ENCODE peak calls at places on chromosome 1, in seven cellular contexts. T is RWPE2, F is OCI-LY7, U is foreskin fibroblast, M is transverse colon, A is fibroblast of the aortic adventitia, P is lower lobe of right lung. N is an unnamed sample.
A peak's percentile ranks its signal among the peaks of the same experiment; 100 is the strongest.

GRCh38 chr1:11893907-11894251 is 32.3 kb downstream of the KIAA2013 start:
- DNase-seq in U (no peak), F (peak; percentile 76), T (no peak), A (peak; percentile 34), P (peak; percentile 77), M (peak; percentile 63), N (no peak)

GRCh38 chr1:97396463-97396862 is 524.4 kb downstream of the DPYD start:
- DNase-seq in F (no peak), T (no peak), P (no peak), A (peak; percentile 19), U (no peak), M (no peak), N (no peak)

GRCh38 chr1:3714284-3714741 is 37.9 kb upstream of the CCDC27 start:
- DNase-seq in M (no peak), A (no peak), T (no peak), U (no peak), P (no peak), F (no peak), N (no peak)

GRCh38 chr1:83090195-83090594 is 908.7 kb downstream of the TTLL7 start:
- DNase-seq in P (no peak), M (no peak), T (no peak), A (no peak), U (no peak), F (no peak), N (no peak)

GRCh38 chr1:154360288-154360687 is 35.0 kb downstream of the ATP8B2 start:
- DNase-seq in T (no peak), F (no peak), P (no peak), M (no peak), A (no peak), U (no peak), N (no peak)

GRCh38 chr1:184608990-184609389 is 145.7 kb downstream of the EDEM3 start:
- DNase-seq in T (no peak), P (no peak), U (no peak), A (no peak), F (no peak), M (no peak), N (no peak)

GRCh38 chr1:87684194-87684593 is 355.5 kb downstream of the LMO4 start:
- DNase-seq in U (peak; percentile 4), F (no peak), P (no peak), M (peak; percentile 16), A (peak; percentile 48), T (no peak), N (no peak)

GRCh38 chr1:84782311-84782771 is 92.1 kb upstream of the SSX2IP start:
- DNase-seq in P (peak; percentile 78), A (peak; percentile 43), U (no peak), M (peak; percentile 68), F (peak; percentile 72), T (no peak), N (no peak)

GRCh38 chr1:67578397-67579020 is 106.5 kb upstream of the GADD45A start:
- DNase-seq in M (no peak), U (no peak), A (no peak), T (no peak), F (no peak), P (no peak), N (no peak)

GRCh38 chr1:23905461-23906025 is 7.6 kb downstream of the CNR2 start:
- DNase-seq in F (no peak), U (no peak), T (no peak), P (no peak), A (no peak), M (no peak), N (no peak)

GRCh38 chr1:204171751-204172178 is 5.6 kb upstream of the REN start:
- DNase-seq in U (peak; percentile 72), M (no peak), F (no peak), T (no peak), A (peak; percentile 68), P (no peak), N (peak; percentile 25)

GRCh38 chr1:221089273-221089672 is 210.0 kb downstream of the HLX start:
- DNase-seq in T (no peak), F (no peak), U (peak; percentile 27), A (peak; percentile 40), P (no peak), M (no peak), N (no peak)

GRCh38 chr1:233061265-233061664 is 110.9 kb downstream of the NTPCR start:
- DNase-seq in T (no peak), F (no peak), U (no peak), M (no peak), A (no peak), P (no peak), N (no peak)

GRCh38 chr1:183303901-183304300 is 114.3 kb downstream of the NMNAT2 start:
- DNase-seq in T (no peak), A (no peak), M (no peak), P (no peak), U (peak; percentile 56), F (no peak), N (no peak)

GRCh38 chr1:145690587-145691558 is 16.3 kb downstream of the PDZK1 start:
- DNase-seq in U (peak; percentile 76), P (no peak), T (no peak), F (no peak), M (peak; percentile 17), A (peak; percentile 61), N (peak; percentile 52)

GRCh38 chr1:198423701-198424100 is 116.8 kb downstream of the ATP6V1G3 start:
- DNase-seq in U (no peak), M (no peak), T (no peak), A (no peak), P (no peak), F (no peak), N (no peak)

GRCh38 chr1:215418876-215419442 is 148.1 kb upstream of the KCTD3 start:
- DNase-seq in A (peak; percentile 3), P (no peak), M (no peak), T (no peak), F (no peak), U (no peak), N (no peak)

GRCh38 chr1:35980090-35980489 is 49.2 kb downstream of the AGO3 start:
- DNase-seq in T (no peak), A (no peak), F (no peak), U (no peak), P (no peak), M (no peak), N (no peak)

GRCh38 chr1:94543893-94544635 is 2.5 kb upstream of the F3 start:
- DNase-seq in F (no peak), U (no peak), A (peak; percentile 68), M (no peak), P (no peak), T (no peak), N (no peak)

GRCh38 chr1:94542088-94542671 is 621 bp upstream of the F3 start:
- DNase-seq in F (no peak), A (no peak), U (peak; percentile 65), T (no peak), P (peak; percentile 51), M (peak; percentile 55), N (no peak)

GRCh38 chr1:94541175-94542087 is at the start of gene F3:
- DNase-seq in F (no peak), U (peak; percentile 91), M (peak; percentile 95), T (peak; percentile 97), P (peak; percentile 94), A (peak; percentile 68), N (no peak)

GRCh38 chr1:94544706-94545490 is 3.3 kb upstream of the F3 start:
- DNase-seq in T (no peak), M (no peak), U (peak; percentile 58), P (no peak), F (no peak), A (peak; percentile 90), N (no peak)

GRCh38 chr1:94543003-94543402 is 1.4 kb upstream of the F3 start:
- DNase-seq in T (no peak), P (no peak), U (no peak), A (peak; percentile 49), F (no peak), M (no peak), N (no peak)
- H3K4me3 ChIP-seq in T (peak overlapping the region; percentile 90), P (peak overlapping the region; percentile 79), U (peak overlapping the region; percentile 72), A (no peak overlapping the region), F (no peak overlapping the region), M (no peak overlapping the region), N (no peak overlapping the region)

GRCh38 chr1:159753386-159753785 is 27.4 kb upstream of the DUSP23 start:
- DNase-seq in P (no peak), F (no peak), T (no peak), U (no peak), M (peak; percentile 33), A (no peak), N (no peak)
- TF ChIP-seq CTCF in P (no peak), F (no peak), T (no peak), U (no peak), M (no peak), A (no peak), N (no peak)

DNA sequence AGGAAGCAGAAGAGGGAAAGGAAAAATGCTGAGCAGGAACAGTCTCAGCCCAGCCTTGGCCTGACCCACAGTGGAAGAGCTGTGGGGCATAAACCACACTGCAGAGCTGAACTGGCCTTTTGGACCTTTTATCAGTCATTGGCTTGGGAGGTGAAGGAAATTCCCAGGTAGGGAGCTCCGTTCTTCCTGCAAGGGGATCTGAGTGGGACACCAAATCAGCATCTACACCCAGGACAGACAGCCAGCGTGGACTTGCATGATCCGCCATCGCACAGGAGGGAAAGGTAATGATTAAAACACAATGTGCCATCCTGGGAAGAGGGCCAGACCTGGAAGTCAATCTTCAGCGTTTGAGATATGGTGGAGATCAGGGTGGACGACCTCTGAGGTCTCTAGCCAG is 1.2 kb upstream of the MTFR1L start:
- DNase-seq in P (no peak), A (no peak), M (no peak), F (no peak), T (no peak), U (no peak), N (no peak)
- H3K4me3 ChIP-seq in P (peak overlapping the region; percentile 98), A (peak overlapping the region; percentile 84), M (no peak overlapping the region), F (peak overlapping the region; percentile 84), T (peak overlapping the region; percentile 61), U (peak overlapping the region; percentile 90), N (peak overlapping the region; percentile 56)

GRCh38 chr1:241607497-241607896 is 32.7 kb downstream of the CHML start:
- DNase-seq in U (no peak), F (no peak), P (no peak), A (no peak), T (no peak), M (no peak), N (no peak)

GRCh38 chr1:241608379-241609033 is 31.7 kb downstream of the CHML start:
- DNase-seq in F (no peak), T (no peak), U (peak; percentile 65), A (peak; percentile 38), P (no peak), M (no peak), N (peak; percentile 23)

GRCh38 chr1:241606544-241606943 is 33.6 kb downstream of the CHML start:
- DNase-seq in T (no peak), F (no peak), A (no peak), U (no peak), M (no peak), P (no peak), N (no peak)

GRCh38 chr1:241603626-241604337 is 36.4 kb downstream of the CHML start:
- DNase-seq in M (no peak), T (no peak), U (peak; percentile 41), A (peak; percentile 67), F (no peak), P (no peak), N (peak; percentile 43)

GRCh38 chr1:241605146-241605805 is 34.9 kb downstream of the CHML start:
- DNase-seq in M (no peak), T (no peak), U (no peak), P (no peak), F (peak; percentile 29), A (no peak), N (no peak)
- TF ChIP-seq CTCF in M (no peak), T (peak; percentile 17), U (peak; percentile 16), P (no peak), F (peak; percentile 74), A (no peak), N (no peak)